ENCODE peak calls at places on chromosomes 2 and 18, in seven cellular contexts. One of them, this sample, is unnamed.

GRCh38 chr2:237726401-237726830 is 72.2 kb upstream of the RBM44 start:
- DNase-seq in NCI-H748 treated with DMSO at 0.1 percent for 48 hours: peak
- DNase-seq in GM12892: no peak
- DNase-seq in T follicular helper cell: no peak
- DNase-seq in EH: peak
- DNase-seq in NCI-H2107: peak
- DNase-seq in AG09319: no peak
- DNase-seq in this sample: peak

GRCh38 chr2:173002751-173003541 is 72.7 kb upstream of the MAP3K20 start:
- DNase-seq in NCI-H748 treated with DMSO at 0.1 percent for 48 hours: no peak
- DNase-seq in GM12892: no peak
- DNase-seq in T follicular helper cell: no peak
- DNase-seq in EH: peak
- DNase-seq in NCI-H2107: no peak
- DNase-seq in AG09319: no peak
- DNase-seq in this sample: no peak

GRCh38 chr18:7272268-7273049 is 41.6 kb downstream of the LRRC30 start:
- DNase-seq in NCI-H748 treated with DMSO at 0.1 percent for 48 hours: peak
- DNase-seq in GM12892: no peak
- DNase-seq in T follicular helper cell: no peak
- DNase-seq in EH: peak
- DNase-seq in NCI-H2107: peak
- DNase-seq in AG09319: peak
- DNase-seq in this sample: peak

GRCh38 chr2:16303761-16304160 is 361.9 kb downstream of the CYRIA start:
- DNase-seq in NCI-H748 treated with DMSO at 0.1 percent for 48 hours: no peak
- DNase-seq in GM12892: no peak
- DNase-seq in T follicular helper cell: no peak
- DNase-seq in EH: no peak
- DNase-seq in NCI-H2107: no peak
- DNase-seq in AG09319: no peak
- DNase-seq in this sample: no peak

GRCh38 chr2:2731885-2732284 is 400.8 kb upstream of the MYT1L start:
- DNase-seq in NCI-H748 treated with DMSO at 0.1 percent for 48 hours: no peak
- DNase-seq in GM12892: no peak
- DNase-seq in T follicular helper cell: no peak
- DNase-seq in EH: no peak
- DNase-seq in NCI-H2107: no peak
- DNase-seq in AG09319: no peak
- DNase-seq in this sample: no peak

GRCh38 chr18:80176334-80177080 is 67.4 kb downstream of the ADNP2 start:
- DNase-seq in NCI-H748 treated with DMSO at 0.1 percent for 48 hours: no peak
- DNase-seq in GM12892: no peak
- DNase-seq in T follicular helper cell: no peak
- DNase-seq in EH: no peak
- DNase-seq in NCI-H2107: no peak
- DNase-seq in AG09319: peak
- DNase-seq in this sample: peak

GRCh38 chr2:52097076-52097475 is 1065.1 kb upstream of the NRXN1 start:
- DNase-seq in NCI-H748 treated with DMSO at 0.1 percent for 48 hours: no peak
- DNase-seq in GM12892: no peak
- DNase-seq in T follicular helper cell: no peak
- DNase-seq in EH: no peak
- DNase-seq in NCI-H2107: no peak
- DNase-seq in AG09319: no peak
- DNase-seq in this sample: no peak

GRCh38 chr2:17646096-17646554 is 105.6 kb downstream of the VSNL1 start:
- DNase-seq in NCI-H748 treated with DMSO at 0.1 percent for 48 hours: peak
- DNase-seq in GM12892: no peak
- DNase-seq in T follicular helper cell: no peak
- DNase-seq in EH: peak
- DNase-seq in NCI-H2107: peak
- DNase-seq in AG09319: peak
- DNase-seq in this sample: peak

GRCh38 chr2:230589497-230590015 is 123.1 kb upstream of the CAB39 start:
- DNase-seq in NCI-H748 treated with DMSO at 0.1 percent for 48 hours: no peak
- DNase-seq in GM12892: peak
- DNase-seq in T follicular helper cell: no peak
- DNase-seq in EH: no peak
- DNase-seq in NCI-H2107: no peak
- DNase-seq in AG09319: no peak
- DNase-seq in this sample: no peak

GRCh38 chr2:217975626-217976025 is 27.2 kb downstream of the TNS1 start:
- DNase-seq in NCI-H748 treated with DMSO at 0.1 percent for 48 hours: no peak
- DNase-seq in GM12892: no peak
- DNase-seq in T follicular helper cell: no peak
- DNase-seq in EH: peak
- DNase-seq in NCI-H2107: no peak
- DNase-seq in AG09319: no peak
- DNase-seq in this sample: peak

GRCh38 chr2:121388371-121388770 is 103.4 kb upstream of the TFCP2L1 start:
- DNase-seq in NCI-H748 treated with DMSO at 0.1 percent for 48 hours: no peak
- DNase-seq in GM12892: no peak
- DNase-seq in T follicular helper cell: no peak
- DNase-seq in EH: no peak
- DNase-seq in NCI-H2107: no peak
- DNase-seq in AG09319: no peak
- DNase-seq in this sample: no peak

GRCh38 chr18:53115876-53116585 is 776.0 kb downstream of the DCC start:
- DNase-seq in NCI-H748 treated with DMSO at 0.1 percent for 48 hours: no peak
- DNase-seq in GM12892: no peak
- DNase-seq in T follicular helper cell: no peak
- DNase-seq in EH: no peak
- DNase-seq in NCI-H2107: no peak
- DNase-seq in AG09319: no peak
- DNase-seq in this sample: no peak

GRCh38 chr2:234606906-234607305 is 110.0 kb upstream of the ARL4C start:
- DNase-seq in NCI-H748 treated with DMSO at 0.1 percent for 48 hours: no peak
- DNase-seq in GM12892: no peak
- DNase-seq in T follicular helper cell: no peak
- DNase-seq in EH: no peak
- DNase-seq in NCI-H2107: no peak
- DNase-seq in AG09319: no peak
- DNase-seq in this sample: no peak

GRCh38 chr2:218984239-218985020 is 554 bp downstream of the FEV start:
- DNase-seq in NCI-H748 treated with DMSO at 0.1 percent for 48 hours: no peak
- DNase-seq in GM12892: no peak
- DNase-seq in T follicular helper cell: no peak
- DNase-seq in EH: no peak
- DNase-seq in NCI-H2107: no peak
- DNase-seq in AG09319: no peak
- DNase-seq in this sample: peak

GRCh38 chr2:145751634-145752033 is 1231.7 kb upstream of the ZEB2 start:
- DNase-seq in NCI-H748 treated with DMSO at 0.1 percent for 48 hours: no peak
- DNase-seq in GM12892: no peak
- DNase-seq in T follicular helper cell: no peak
- DNase-seq in EH: peak
- DNase-seq in NCI-H2107: no peak
- DNase-seq in AG09319: no peak
- DNase-seq in this sample: peak

GRCh38 chr18:31791817-31792579 is 31.3 kb upstream of the SLC25A52 start:
- DNase-seq in NCI-H748 treated with DMSO at 0.1 percent for 48 hours: no peak
- DNase-seq in GM12892: peak
- DNase-seq in T follicular helper cell: no peak
- DNase-seq in EH: no peak
- DNase-seq in NCI-H2107: no peak
- DNase-seq in AG09319: no peak
- DNase-seq in this sample: no peak

GRCh38 chr2:2662037-2662846 is 331.2 kb upstream of the MYT1L start:
- DNase-seq in NCI-H748 treated with DMSO at 0.1 percent for 48 hours: peak
- DNase-seq in GM12892: no peak
- DNase-seq in T follicular helper cell: no peak
- DNase-seq in EH: no peak
- DNase-seq in NCI-H2107: peak
- DNase-seq in AG09319: no peak
- DNase-seq in this sample: peak

GRCh38 chr18:57737661-57738060 is 65.5 kb downstream of the ATP8B1 start:
- DNase-seq in NCI-H748 treated with DMSO at 0.1 percent for 48 hours: no peak
- DNase-seq in GM12892: no peak
- DNase-seq in T follicular helper cell: no peak
- DNase-seq in EH: peak
- DNase-seq in NCI-H2107: no peak
- DNase-seq in AG09319: peak
- DNase-seq in this sample: peak

GRCh38 chr18:48909721-48910120 is 41.0 kb downstream of the SMAD7 start:
- DNase-seq in NCI-H748 treated with DMSO at 0.1 percent for 48 hours: no peak
- DNase-seq in GM12892: no peak
- DNase-seq in T follicular helper cell: no peak
- DNase-seq in EH: no peak
- DNase-seq in NCI-H2107: no peak
- DNase-seq in AG09319: no peak
- DNase-seq in this sample: no peak

GRCh38 chr18:12726774-12727550 is 24.1 kb downstream of the PSMG2 start:
- DNase-seq in NCI-H748 treated with DMSO at 0.1 percent for 48 hours: peak
- DNase-seq in GM12892: no peak
- DNase-seq in T follicular helper cell: peak
- DNase-seq in EH: peak
- DNase-seq in NCI-H2107: peak
- DNase-seq in AG09319: peak
- DNase-seq in this sample: peak

GRCh38 chr2:185700883-185701282 is 37.7 kb upstream of the FSIP2 start:
- DNase-seq in NCI-H748 treated with DMSO at 0.1 percent for 48 hours: no peak
- DNase-seq in GM12892: no peak
- DNase-seq in T follicular helper cell: no peak
- DNase-seq in EH: no peak
- DNase-seq in NCI-H2107: no peak
- DNase-seq in AG09319: no peak
- DNase-seq in this sample: no peak

GRCh38 chr2:41414486-41415230 is 633.2 kb upstream of the PKDCC start:
- DNase-seq in NCI-H748 treated with DMSO at 0.1 percent for 48 hours: peak
- DNase-seq in GM12892: no peak
- DNase-seq in T follicular helper cell: no peak
- DNase-seq in EH: peak
- DNase-seq in NCI-H2107: no peak
- DNase-seq in AG09319: no peak
- DNase-seq in this sample: peak

GRCh38 chr2:216992056-216992455 is 132.2 kb upstream of the TNP1 start:
- DNase-seq in NCI-H748 treated with DMSO at 0.1 percent for 48 hours: no peak
- DNase-seq in GM12892: no peak
- DNase-seq in T follicular helper cell: no peak
- DNase-seq in EH: peak
- DNase-seq in NCI-H2107: no peak
- DNase-seq in AG09319: no peak
- DNase-seq in this sample: peak

GRCh38 chr2:226168496-226169160 is 631.0 kb downstream of the IRS1 start:
- DNase-seq in NCI-H748 treated with DMSO at 0.1 percent for 48 hours: no peak
- DNase-seq in GM12892: no peak
- DNase-seq in T follicular helper cell: no peak
- DNase-seq in EH: no peak
- DNase-seq in NCI-H2107: no peak
- DNase-seq in AG09319: no peak
- DNase-seq in this sample: no peak

GRCh38 chr18:7601249-7601620 is 34.1 kb downstream of the PTPRM start:
- DNase-seq in NCI-H748 treated with DMSO at 0.1 percent for 48 hours: no peak
- DNase-seq in GM12892: no peak
- DNase-seq in T follicular helper cell: no peak
- DNase-seq in EH: peak
- DNase-seq in NCI-H2107: no peak
- DNase-seq in AG09319: no peak
- DNase-seq in this sample: peak

GRCh38 chr18:44130365-44130942 is 550.2 kb upstream of the SETBP1 start:
- DNase-seq in NCI-H748 treated with DMSO at 0.1 percent for 48 hours: peak
- DNase-seq in GM12892: peak
- DNase-seq in T follicular helper cell: no peak
- DNase-seq in EH: peak
- DNase-seq in NCI-H2107: peak
- DNase-seq in AG09319: no peak
- DNase-seq in this sample: peak

GRCh38 chr2:54866868-54867267 is 143.4 kb downstream of the EML6 start:
- DNase-seq in NCI-H748 treated with DMSO at 0.1 percent for 48 hours: no peak
- DNase-seq in GM12892: no peak
- DNase-seq in T follicular helper cell: no peak
- DNase-seq in EH: no peak
- DNase-seq in NCI-H2107: no peak
- DNase-seq in AG09319: no peak
- DNase-seq in this sample: no peak

GRCh38 chr2:219125225-219125885 is 35.3 kb downstream of the NHEJ1 start:
- DNase-seq in NCI-H748 treated with DMSO at 0.1 percent for 48 hours: no peak
- DNase-seq in GM12892: no peak
- DNase-seq in T follicular helper cell: no peak
- DNase-seq in EH: peak
- DNase-seq in NCI-H2107: no peak
- DNase-seq in AG09319: peak
- DNase-seq in this sample: peak

GRCh38 chr18:31942301-31942998 is 478 bp downstream of the TRAPPC8 start:
- DNase-seq in NCI-H748 treated with DMSO at 0.1 percent for 48 hours: peak
- DNase-seq in GM12892: peak
- DNase-seq in T follicular helper cell: no peak
- DNase-seq in EH: peak
- DNase-seq in NCI-H2107: no peak
- DNase-seq in AG09319: no peak
- DNase-seq in this sample: peak

GRCh38 chr2:3209258-3209657 is 168.4 kb downstream of the EIPR1 start:
- DNase-seq in NCI-H748 treated with DMSO at 0.1 percent for 48 hours: no peak
- DNase-seq in GM12892: no peak
- DNase-seq in T follicular helper cell: no peak
- DNase-seq in EH: no peak
- DNase-seq in NCI-H2107: no peak
- DNase-seq in AG09319: no peak
- DNase-seq in this sample: no peak

GRCh38 chr18:45014047-45014501 is 333.4 kb downstream of the SETBP1 start:
- DNase-seq in NCI-H748 treated with DMSO at 0.1 percent for 48 hours: no peak
- DNase-seq in GM12892: no peak
- DNase-seq in T follicular helper cell: no peak
- DNase-seq in EH: peak
- DNase-seq in NCI-H2107: no peak
- DNase-seq in AG09319: peak
- DNase-seq in this sample: peak

GRCh38 chr2:129767346-129767745 is 212.1 kb upstream of the RAB6C start:
- DNase-seq in NCI-H748 treated with DMSO at 0.1 percent for 48 hours: no peak
- DNase-seq in GM12892: no peak
- DNase-seq in T follicular helper cell: no peak
- DNase-seq in EH: no peak
- DNase-seq in NCI-H2107: no peak
- DNase-seq in AG09319: no peak
- DNase-seq in this sample: no peak

GRCh38 chr2:9565436-9566153 is 10.0 kb upstream of the ADAM17 start:
- DNase-seq in NCI-H748 treated with DMSO at 0.1 percent for 48 hours: no peak
- DNase-seq in GM12892: no peak
- DNase-seq in T follicular helper cell: no peak
- DNase-seq in EH: peak
- DNase-seq in NCI-H2107: no peak
- DNase-seq in AG09319: peak
- DNase-seq in this sample: peak

GRCh38 chr2:158969162-158969716 is 799 bp downstream of the TANC1 start:
- DNase-seq in NCI-H748 treated with DMSO at 0.1 percent for 48 hours: no peak
- DNase-seq in GM12892: no peak
- DNase-seq in T follicular helper cell: no peak
- DNase-seq in EH: no peak
- DNase-seq in NCI-H2107: no peak
- DNase-seq in AG09319: no peak
- DNase-seq in this sample: peak

GRCh38 chr18:44742741-44743311 is 62.1 kb downstream of the SETBP1 start:
- DNase-seq in NCI-H748 treated with DMSO at 0.1 percent for 48 hours: peak
- DNase-seq in GM12892: no peak
- DNase-seq in T follicular helper cell: no peak
- DNase-seq in EH: peak
- DNase-seq in NCI-H2107: peak
- DNase-seq in AG09319: peak
- DNase-seq in this sample: peak